ENCODE peak calls at places on chromosomes 6 and 20, in ten cellular contexts. R is left lung; A is Right ventricle myocardium superior; C is immature natural killer cell; J is neural crest cell; V is uterus; O is ovary; L is T-helper 2 cell; Q is stimulated activated CD8-positive, alpha-beta memory T cell treated with anti-CD3 and anti-CD28 coated beads, Interleukin-15, amount 100 ng/mL, for 24 hours; Y is stimulated activated effector memory CD8-positive, alpha-beta T cell treated with anti-CD3 and anti-CD28 coated beads, Interleukin-12 subunit alpha, Interleukin-12 subunit beta, amount 100 ng/mL, for 72 hours. I is an unnamed sample.

GRCh38 chr20:54980321-54980960 is 505.0 kb downstream of the DOK5 start:
- DNase-seq in R (no peak), A (no peak), C (no peak), J (no peak), V (no peak), O (no peak), L (no peak), Q (no peak), Y (no peak), I (peak; percentile 39)

GRCh38 chr6:13908955-13909381 is 15.8 kb upstream of the RNF182 start:
- DNase-seq in R (no peak), A (no peak), C (peak; percentile 46), J (peak; percentile 37), V (peak; percentile 19), O (peak; percentile 14), L (peak; percentile 59), Q (no peak), Y (no peak), I (peak; percentile 72)

GRCh38 chr6:133707456-133707855 is 181.5 kb upstream of the TCF21 start:
- DNase-seq in R (no peak), A (no peak), C (peak; percentile 20), J (no peak), V (no peak), O (no peak), L (peak; percentile 90), Q (no peak), Y (no peak), I (no peak)

GRCh38 chr20:44609511-44610312 is 27.3 kb downstream of the PKIG start:
- DNase-seq in R (peak; percentile 93), A (peak; percentile 93), C (peak; percentile 84), J (peak; percentile 94), V (peak; percentile 91), O (peak; percentile 92), L (peak; percentile 73), Q (peak; percentile 73), Y (peak; percentile 83), I (peak; percentile 95)

GRCh38 chr6:37871616-37872384 is 52.3 kb downstream of the ZFAND3 start:
- DNase-seq in R (no peak), A (no peak), C (no peak), J (no peak), V (no peak), O (no peak), L (no peak), Q (no peak), Y (no peak), I (no peak)

GRCh38 chr6:10419749-10420545 is 5.1 kb upstream of the TFAP2A start:
- DNase-seq in R (no peak), A (no peak), C (no peak), J (no peak), V (no peak), O (no peak), L (no peak), Q (no peak), Y (no peak), I (no peak)

GRCh38 chr6:69398729-69399128 is 398.1 kb downstream of the LMBRD1 start:
- DNase-seq in R (no peak), A (no peak), C (no peak), J (no peak), V (no peak), O (no peak), L (no peak), Q (no peak), Y (no peak), I (no peak)

GRCh38 chr6:139124887-139125672 is 9.8 kb upstream of the HECA start:
- DNase-seq in R (no peak), A (peak; percentile 72), C (peak; percentile 78), J (no peak), V (no peak), O (peak; percentile 48), L (peak; percentile 98), Q (no peak), Y (peak; percentile 46), I (peak; percentile 76)

GRCh38 chr20:23995905-23996666 is 7.5 kb upstream of the GGTLC1 start:
- DNase-seq in R (no peak), A (peak; percentile 63), C (no peak), J (peak; percentile 40), V (peak; percentile 43), O (peak; percentile 51), L (peak; percentile 57), Q (peak; percentile 43), Y (peak; percentile 26), I (peak; percentile 54)

GRCh38 chr6:35742842-35743241 is 6.0 kb downstream of the ARMC12 start:
- DNase-seq in R (no peak), A (no peak), C (no peak), J (no peak), V (no peak), O (no peak), L (no peak), Q (no peak), Y (no peak), I (no peak)

GRCh38 chr6:128063850-128064539 is 163.1 kb upstream of the THEMIS start:
- DNase-seq in R (no peak), A (no peak), C (no peak), J (no peak), V (no peak), O (no peak), L (no peak), Q (no peak), Y (no peak), I (no peak)

GRCh38 chr6:34511214-34511922 is 44.8 kb downstream of the SPDEF start:
- DNase-seq in R (no peak), A (no peak), C (no peak), J (no peak), V (no peak), O (no peak), L (no peak), Q (no peak), Y (no peak), I (no peak)

GRCh38 chr6:71079707-71080106 is 122.8 kb upstream of the B3GAT2 start:
- DNase-seq in R (no peak), A (no peak), C (no peak), J (no peak), V (no peak), O (no peak), L (no peak), Q (no peak), Y (no peak), I (peak; percentile 9)

GRCh38 chr20:20448891-20449290 is 81.0 kb downstream of the INSM1 start:
- DNase-seq in R (no peak), A (no peak), C (no peak), J (no peak), V (no peak), O (no peak), L (no peak), Q (no peak), Y (no peak), I (no peak)

GRCh38 chr6:119482850-119483285 is 133.3 kb upstream of the MAN1A1 start:
- DNase-seq in R (no peak), A (no peak), C (no peak), J (no peak), V (no peak), O (no peak), L (no peak), Q (no peak), Y (no peak), I (no peak)

GRCh38 chr20:53262294-53262840 is 290.2 kb downstream of the TSHZ2 start:
- DNase-seq in R (no peak), A (no peak), C (no peak), J (no peak), V (no peak), O (no peak), L (no peak), Q (no peak), Y (no peak), I (no peak)

GRCh38 chr6:36032245-36032644 is 4.6 kb downstream of the MAPK14 start:
- DNase-seq in R (no peak), A (no peak), C (no peak), J (no peak), V (no peak), O (no peak), L (no peak), Q (no peak), Y (no peak), I (no peak)

GRCh38 chr6:28710466-28711191 is 184.9 kb downstream of the GPX5 start:
- DNase-seq in R (no peak), A (no peak), C (no peak), J (no peak), V (no peak), O (peak; percentile 19), L (no peak), Q (no peak), Y (no peak), I (no peak)

GRCh38 chr6:148998704-148999103 is 251.9 kb downstream of the UST start:
- DNase-seq in R (no peak), A (no peak), C (no peak), J (no peak), V (no peak), O (no peak), L (no peak), Q (no peak), Y (no peak), I (no peak)

GRCh38 chr6:6734463-6735455 is 146.2 kb downstream of the LY86 start:
- DNase-seq in R (no peak), A (no peak), C (no peak), J (no peak), V (no peak), O (no peak), L (no peak), Q (no peak), Y (no peak), I (no peak)

GRCh38 chr6:17851720-17852161 is 135.7 kb downstream of the KIF13A start:
- DNase-seq in R (no peak), A (no peak), C (no peak), J (no peak), V (no peak), O (no peak), L (no peak), Q (no peak), Y (no peak), I (no peak)

GRCh38 chr20:43375586-43375985 is 82.1 kb upstream of the SRSF6 start:
- DNase-seq in R (no peak), A (no peak), C (no peak), J (no peak), V (no peak), O (no peak), L (no peak), Q (no peak), Y (no peak), I (no peak)

GRCh38 chr6:108113557-108114519 is 39.3 kb upstream of the OSTM1 start:
- DNase-seq in R (no peak), A (no peak), C (no peak), J (peak; percentile 46), V (peak; percentile 16), O (peak; percentile 36), L (peak; percentile 32), Q (no peak), Y (no peak), I (peak; percentile 66)

GRCh38 chr20:33387177-33387576 is 14.1 kb downstream of the CDK5RAP1 start:
- DNase-seq in R (peak; percentile 66), A (peak; percentile 65), C (no peak), J (no peak), V (no peak), O (no peak), L (no peak), Q (no peak), Y (no peak), I (peak; percentile 29)

GRCh38 chr6:1702580-1703051 is 92.9 kb downstream of the FOXC1 start:
- DNase-seq in R (no peak), A (no peak), C (no peak), J (no peak), V (no peak), O (no peak), L (no peak), Q (no peak), Y (no peak), I (no peak)

GRCh38 chr6:22886881-22887581 is 317.7 kb downstream of the HDGFL1 start:
- DNase-seq in R (no peak), A (no peak), C (no peak), J (no peak), V (no peak), O (no peak), L (no peak), Q (no peak), Y (no peak), I (no peak)

GRCh38 chr20:50868509-50869495 is 62.4 kb downstream of the ADNP start:
- DNase-seq in R (no peak), A (no peak), C (no peak), J (no peak), V (no peak), O (no peak), L (no peak), Q (no peak), Y (no peak), I (no peak)

GRCh38 chr6:108597601-108598315 is 37.0 kb downstream of the FOXO3 start:
- DNase-seq in R (no peak), A (no peak), C (no peak), J (no peak), V (no peak), O (no peak), L (no peak), Q (no peak), Y (no peak), I (no peak)

I was measured in RKO.